ENCODE peak calls at places on chromosomes 4 and X, in ten cellular contexts. One of them, this sample, is unnamed.

GRCh38 chr4:47852121-47852520 is 14.3 kb upstream of the CORIN start:
- DNase-seq in fibroblast of lung: peak
- DNase-seq in C1 segment of cervical spinal cord: no peak
- DNase-seq in body of pancreas: no peak
- DNase-seq in GM03348: peak
- DNase-seq in stimulated activated naive CD8-positive, alpha-beta T cell treated with anti-CD3 and anti-CD28 coated beads, Interleukin-15, Interleukin-2, amounts not matched to agents 100 U/mL and 50 U/mL, for 24 hours: no peak
- DNase-seq in effector memory CD8-positive, alpha-beta T cell: no peak
- DNase-seq in LHCN-M2: peak
- DNase-seq in HT1080: no peak
- DNase-seq in choroid plexus epithelial cell: peak
- DNase-seq in this sample: peak

GRCh38 chr4:177283167-177283566 is 26.5 kb upstream of the NEIL3 start:
- DNase-seq in fibroblast of lung: peak
- DNase-seq in C1 segment of cervical spinal cord: no peak
- DNase-seq in body of pancreas: no peak
- DNase-seq in GM03348: peak
- DNase-seq in stimulated activated naive CD8-positive, alpha-beta T cell treated with anti-CD3 and anti-CD28 coated beads, Interleukin-15, Interleukin-2, amounts not matched to agents 100 U/mL and 50 U/mL, for 24 hours: no peak
- DNase-seq in effector memory CD8-positive, alpha-beta T cell: no peak
- DNase-seq in LHCN-M2: peak
- DNase-seq in HT1080: peak
- DNase-seq in choroid plexus epithelial cell: peak
- DNase-seq in this sample: peak

GRCh38 chr4:66769436-66769835 is 775.9 kb downstream of the CENPC start:
- DNase-seq in fibroblast of lung: peak
- DNase-seq in C1 segment of cervical spinal cord: no peak
- DNase-seq in body of pancreas: no peak
- DNase-seq in GM03348: no peak
- DNase-seq in stimulated activated naive CD8-positive, alpha-beta T cell treated with anti-CD3 and anti-CD28 coated beads, Interleukin-15, Interleukin-2, amounts not matched to agents 100 U/mL and 50 U/mL, for 24 hours: no peak
- DNase-seq in effector memory CD8-positive, alpha-beta T cell: no peak
- DNase-seq in LHCN-M2: no peak
- DNase-seq in HT1080: peak
- DNase-seq in choroid plexus epithelial cell: no peak
- DNase-seq in this sample: no peak

GRCh38 chr4:20393486-20394100 is 141.9 kb downstream of the SLIT2 start:
- DNase-seq in fibroblast of lung: peak
- DNase-seq in C1 segment of cervical spinal cord: no peak
- DNase-seq in body of pancreas: no peak
- DNase-seq in GM03348: peak
- DNase-seq in stimulated activated naive CD8-positive, alpha-beta T cell treated with anti-CD3 and anti-CD28 coated beads, Interleukin-15, Interleukin-2, amounts not matched to agents 100 U/mL and 50 U/mL, for 24 hours: no peak
- DNase-seq in effector memory CD8-positive, alpha-beta T cell: no peak
- DNase-seq in LHCN-M2: no peak
- DNase-seq in HT1080: no peak
- DNase-seq in choroid plexus epithelial cell: no peak
- DNase-seq in this sample: no peak

GRCh38 chrX:118603981-118604380 is 108.4 kb downstream of the DOCK11 start:
- DNase-seq in fibroblast of lung: peak
- DNase-seq in C1 segment of cervical spinal cord: peak
- DNase-seq in body of pancreas: peak
- DNase-seq in GM03348: peak
- DNase-seq in stimulated activated naive CD8-positive, alpha-beta T cell treated with anti-CD3 and anti-CD28 coated beads, Interleukin-15, Interleukin-2, amounts not matched to agents 100 U/mL and 50 U/mL, for 24 hours: peak
- DNase-seq in effector memory CD8-positive, alpha-beta T cell: peak
- DNase-seq in LHCN-M2: peak
- DNase-seq in HT1080: peak
- DNase-seq in choroid plexus epithelial cell: peak
- DNase-seq in this sample: peak

GRCh38 chr4:108493596-108493931 is 126.8 kb upstream of the RPL34 start:
- DNase-seq in fibroblast of lung: no peak
- DNase-seq in C1 segment of cervical spinal cord: no peak
- DNase-seq in body of pancreas: no peak
- DNase-seq in GM03348: no peak
- DNase-seq in stimulated activated naive CD8-positive, alpha-beta T cell treated with anti-CD3 and anti-CD28 coated beads, Interleukin-15, Interleukin-2, amounts not matched to agents 100 U/mL and 50 U/mL, for 24 hours: no peak
- DNase-seq in effector memory CD8-positive, alpha-beta T cell: no peak
- DNase-seq in LHCN-M2: no peak
- DNase-seq in HT1080: no peak
- DNase-seq in choroid plexus epithelial cell: no peak
- DNase-seq in this sample: no peak

GRCh38 chrX:136168929-136169735 is 21.8 kb downstream of the FHL1 start:
- DNase-seq in fibroblast of lung: peak
- DNase-seq in C1 segment of cervical spinal cord: no peak
- DNase-seq in body of pancreas: no peak
- DNase-seq in GM03348: peak
- DNase-seq in stimulated activated naive CD8-positive, alpha-beta T cell treated with anti-CD3 and anti-CD28 coated beads, Interleukin-15, Interleukin-2, amounts not matched to agents 100 U/mL and 50 U/mL, for 24 hours: no peak
- DNase-seq in effector memory CD8-positive, alpha-beta T cell: no peak
- DNase-seq in LHCN-M2: peak
- DNase-seq in HT1080: peak
- DNase-seq in choroid plexus epithelial cell: peak
- DNase-seq in this sample: peak

GRCh38 chr4:129146639-129147038 is 50.7 kb downstream of the C4orf33 start:
- DNase-seq in fibroblast of lung: no peak
- DNase-seq in C1 segment of cervical spinal cord: no peak
- DNase-seq in body of pancreas: no peak
- DNase-seq in GM03348: no peak
- DNase-seq in stimulated activated naive CD8-positive, alpha-beta T cell treated with anti-CD3 and anti-CD28 coated beads, Interleukin-15, Interleukin-2, amounts not matched to agents 100 U/mL and 50 U/mL, for 24 hours: no peak
- DNase-seq in effector memory CD8-positive, alpha-beta T cell: no peak
- DNase-seq in LHCN-M2: no peak
- DNase-seq in HT1080: no peak
- DNase-seq in choroid plexus epithelial cell: no peak
- DNase-seq in this sample: no peak

GRCh38 chr4:24588216-24588954 is 4.0 kb upstream of the DHX15 start:
- DNase-seq in fibroblast of lung: no peak
- DNase-seq in C1 segment of cervical spinal cord: no peak
- DNase-seq in body of pancreas: no peak
- DNase-seq in GM03348: no peak
- DNase-seq in stimulated activated naive CD8-positive, alpha-beta T cell treated with anti-CD3 and anti-CD28 coated beads, Interleukin-15, Interleukin-2, amounts not matched to agents 100 U/mL and 50 U/mL, for 24 hours: no peak
- DNase-seq in effector memory CD8-positive, alpha-beta T cell: no peak
- DNase-seq in LHCN-M2: no peak
- DNase-seq in HT1080: no peak
- DNase-seq in choroid plexus epithelial cell: no peak
- DNase-seq in this sample: no peak

GRCh38 chr4:26022346-26022891 is 108.4 kb downstream of the SMIM20 start:
- DNase-seq in fibroblast of lung: peak
- DNase-seq in C1 segment of cervical spinal cord: no peak
- DNase-seq in body of pancreas: peak
- DNase-seq in GM03348: no peak
- DNase-seq in stimulated activated naive CD8-positive, alpha-beta T cell treated with anti-CD3 and anti-CD28 coated beads, Interleukin-15, Interleukin-2, amounts not matched to agents 100 U/mL and 50 U/mL, for 24 hours: no peak
- DNase-seq in effector memory CD8-positive, alpha-beta T cell: no peak
- DNase-seq in LHCN-M2: peak
- DNase-seq in HT1080: peak
- DNase-seq in choroid plexus epithelial cell: peak
- DNase-seq in this sample: peak